ENCODE peak calls at places on chromosomes 6 and 20, in five cellular contexts. B is A673, F is fibroblast of mammary gland, W is OCI-LY7, O is Calu3. I is an unnamed sample.
A peak's percentile ranks its signal among the peaks of the same experiment; 100 is the strongest.

GRCh38 chr6:157238346-157238745 is 85.0 kb downstream of the TMEM242 start:
- DNase-seq in B (no peak), F (no peak), W (no peak), O (no peak), I (no peak)

GRCh38 chr20:1033751-1034419 is 31.8 kb upstream of the RSPO4 start:
- DNase-seq in B (no peak), F (no peak), W (peak; percentile 38), O (no peak), I (no peak)

GRCh38 chr6:90493332-90493731 is 93.5 kb downstream of the MAP3K7 start:
- DNase-seq in B (peak; percentile 50), F (peak; percentile 37), W (no peak), O (no peak), I (no peak)

GRCh38 chr20:48892849-48893352 is 28.6 kb upstream of the ARFGEF2 start:
- DNase-seq in B (peak; percentile 86), F (no peak), W (no peak), O (no peak), I (no peak)

GRCh38 chr20:49405062-49405683 is 77.3 kb downstream of the KCNB1 start:
- DNase-seq in B (no peak), F (no peak), W (no peak), O (no peak), I (no peak)

GRCh38 chr6:19860235-19860877 is 23.2 kb downstream of the ID4 start:
- DNase-seq in B (no peak), F (no peak), W (no peak), O (peak; percentile 82), I (no peak)

GRCh38 chr6:57173886-57174510 is 1.9 kb downstream of the BAG2 start:
- DNase-seq in B (peak; percentile 63), F (peak; percentile 87), W (no peak), O (peak; percentile 8), I (no peak)

GRCh38 chr6:154241570-154241969 is 115.0 kb downstream of the IPCEF1 start:
- DNase-seq in B (no peak), F (no peak), W (no peak), O (no peak), I (no peak)

GRCh38 chr6:157710604-157711003 is 112.4 kb upstream of the SNX9 start:
- DNase-seq in B (no peak), F (peak; percentile 63), W (no peak), O (no peak), I (no peak)

GRCh38 chr6:158024566-158025297 is 43.1 kb downstream of the SYNJ2 start:
- DNase-seq in B (no peak), F (no peak), W (no peak), O (no peak), I (no peak)

GRCh38 chr20:56414842-56415765 is 3.0 kb downstream of the CASS4 start:
- DNase-seq in B (no peak), F (peak; percentile 90), W (no peak), O (no peak), I (no peak)

GRCh38 chr6:111481836-111482235 is 1.2 kb downstream of the REV3L start:
- DNase-seq in B (no peak), F (peak; percentile 31), W (no peak), O (no peak), I (no peak)

GRCh38 chr20:2521369-2522305 is 12.9 kb upstream of the ZNF343 start:
- DNase-seq in B (peak; percentile 68), F (peak; percentile 49), W (peak; percentile 58), O (peak; percentile 64), I (peak; percentile 55)

GRCh38 chr6:340991-341827 is 48.9 kb downstream of the DUSP22 start:
- DNase-seq in B (no peak), F (peak; percentile 60), W (no peak), O (no peak), I (no peak)

GRCh38 chr6:29726795-29727194 is 3.6 kb downstream of the HLA-F start:
- DNase-seq in B (no peak), F (no peak), W (no peak), O (no peak), I (no peak)

GRCh38 chr20:41170386-41171105 is 33.2 kb downstream of the PLCG1 start:
- DNase-seq in B (no peak), F (no peak), W (no peak), O (no peak), I (no peak)

GRCh38 chr6:42428326-42429041 is 23.2 kb downstream of the TRERF1 start:
- DNase-seq in B (no peak), F (peak; percentile 63), W (no peak), O (no peak), I (no peak)

GRCh38 chr20:57158474-57158873 is 108.0 kb downstream of the BMP7 start:
- DNase-seq in B (no peak), F (no peak), W (no peak), O (no peak), I (no peak)

GRCh38 chr6:30821862-30822784 is 62.2 kb upstream of the DDR1 start:
- DNase-seq in B (peak; percentile 66), F (peak; percentile 51), W (peak; percentile 62), O (peak; percentile 50), I (peak; percentile 39)

GRCh38 chr6:30759575-30760239 is 15.4 kb upstream of the IER3 start:
- DNase-seq in B (no peak), F (peak; percentile 87), W (no peak), O (no peak), I (no peak)

GRCh38 chr6:151167034-151167433 is 72.7 kb upstream of the AKAP12 start:
- DNase-seq in B (no peak), F (no peak), W (no peak), O (no peak), I (no peak)

GRCh38 chr6:46400898-46401297 is 90.4 kb downstream of the RCAN2 start:
- DNase-seq in B (no peak), F (no peak), W (no peak), O (no peak), I (no peak)

GRCh38 chr6:10759312-10759839 is 11.8 kb downstream of the TMEM14B start:
- DNase-seq in B (peak; percentile 83), F (peak; percentile 91), W (peak; percentile 64), O (peak; percentile 23), I (peak; percentile 36)

GRCh38 chr6:93222071-93222851 is 197.1 kb downstream of the EPHA7 start:
- DNase-seq in B (no peak), F (no peak), W (peak; percentile 4), O (no peak), I (no peak)

GRCh38 chr6:15553031-15553430 is 109.8 kb downstream of the DTNBP1 start:
- DNase-seq in B (no peak), F (no peak), W (no peak), O (no peak), I (no peak)

GRCh38 chr20:5947276-5947675 is 3.1 kb downstream of the TRMT6 start:
- DNase-seq in B (no peak), F (peak; percentile 83), W (no peak), O (no peak), I (no peak)

I was measured in MM.1S.